ENCODE peak calls at places on chromosomes 16 and 17, in five cellular contexts. G is psoas muscle; D is CD4-positive, alpha-beta T cell; J is effector memory CD4-positive, alpha-beta T cell; E is naive thymus-derived CD4-positive, alpha-beta T cell. I is an unnamed sample.

GRCh38 chr17:72494576-72494975 is 373.8 kb downstream of the SOX9 start:
- DNase-seq in G (no peak), D (no peak), E (no peak), J (no peak), I (no peak)

GRCh38 chr16:57801098-57801855 is 1.0 kb downstream of the KIFC3 start:
- DNase-seq in E (no peak), D (no peak), J (no peak), G (no peak), I (no peak)

GRCh38 chr17:34435182-34435928 is 72.3 kb upstream of the CCL1 start:
- DNase-seq in D (no peak), E (no peak), J (no peak), G (no peak), I (no peak)

GRCh38 chr17:78806451-78806850 is 24.4 kb upstream of the CYTH1 start:
- DNase-seq in G (no peak), D (peak; percentile 85), J (peak; percentile 71), E (no peak), I (peak; percentile 79)

GRCh38 chr17:38564254-38564605 is 41.5 kb downstream of the SRCIN1 start:
- DNase-seq in D (no peak), G (no peak), J (no peak), E (no peak), I (no peak)

GRCh38 chr17:51597340-51597739 is 337.0 kb downstream of the UTP18 start:
- DNase-seq in J (no peak), E (no peak), D (no peak), G (no peak), I (no peak)

GRCh38 chr16:19680972-19681371 is 37.1 kb downstream of the KNOP1 start:
- DNase-seq in D (no peak), J (no peak), G (no peak), E (no peak), I (no peak)

GRCh38 chr17:65183736-65184135 is 46.6 kb downstream of the RGS9 start:
- DNase-seq in E (no peak), G (no peak), D (no peak), J (no peak), I (no peak)

GRCh38 chr17:45091778-45092425 is 30.8 kb downstream of the NMT1 start:
- DNase-seq in J (no peak), E (no peak), G (no peak), D (no peak), I (no peak)

GRCh38 chr16:649646-650045 is 481 bp downstream of the WDR90 start:
- DNase-seq in E (no peak), G (no peak), J (no peak), D (no peak), I (no peak)

GRCh38 chr17:8870406-8871040 is 3.0 kb upstream of the PIK3R6 start:
- DNase-seq in J (no peak), D (no peak), E (no peak), G (no peak), I (no peak)

GRCh38 chr16:9311303-9311954 is 220.0 kb downstream of the HAPSTR1 start:
- DNase-seq in J (no peak), D (no peak), G (no peak), E (no peak), I (no peak)

GRCh38 chr16:50836121-50836541 is 94.2 kb downstream of the CYLD start:
- DNase-seq in G (no peak), D (no peak), J (no peak), E (no peak), I (no peak)

GRCh38 chr16:4360538-4361021 is 9.5 kb upstream of the PAM16 start:
- DNase-seq in G (no peak), J (no peak), D (no peak), E (no peak), I (no peak)

GRCh38 chr17:36152639-36153120 is 23.8 kb downstream of the TBC1D3B start:
- DNase-seq in E (no peak), G (no peak), D (no peak), J (no peak), I (no peak)

GRCh38 chr17:7881655-7882054 is 6.9 kb upstream of the CHD3 start:
- DNase-seq in E (no peak), D (no peak), J (no peak), G (no peak), I (no peak)

GRCh38 chr16:8931864-8932263 is 31.8 kb downstream of the USP7 start:
- DNase-seq in D (peak; percentile 48), G (peak; percentile 55), J (peak; percentile 11), E (peak; percentile 38), I (peak; percentile 50)

GRCh38 chr17:41352597-41353366 is 2.2 kb upstream of the KRT33A start:
- DNase-seq in J (no peak), G (no peak), D (no peak), E (no peak), I (no peak)

GRCh38 chr17:15651583-15652110 is 32.1 kb upstream of the FBXW10B start:
- DNase-seq in D (no peak), E (peak; percentile 26), G (peak; percentile 97), J (no peak), I (no peak)

GRCh38 chr16:49055824-49056545 is 225.7 kb downstream of the CBLN1 start:
- DNase-seq in G (no peak), E (no peak), D (no peak), J (no peak), I (no peak)

GRCh38 chr16:13767215-13767614 is 152.7 kb upstream of the ERCC4 start:
- DNase-seq in G (no peak), E (no peak), J (no peak), D (no peak), I (no peak)

GRCh38 chr17:2412561-2413021 is 11.7 kb upstream of the MNT start:
- DNase-seq in D (no peak), G (no peak), J (no peak), E (no peak), I (no peak)

GRCh38 chr17:47660064-47660492 is 10.4 kb downstream of the KPNB1 start:
- DNase-seq in E (no peak), D (no peak), G (no peak), J (no peak), I (peak; percentile 62)

GRCh38 chr17:49914096-49914490 is 54.9 kb upstream of the DLX4 start:
- DNase-seq in D (no peak), G (no peak), J (no peak), E (no peak), I (no peak)

GRCh38 chr17:4505187-4505586 is 6.5 kb downstream of the SPNS2 start:
- DNase-seq in J (no peak), E (no peak), G (no peak), D (no peak), I (no peak)

GRCh38 chr17:47257651-47258339 is 4.2 kb downstream of the ITGB3 start:
- DNase-seq in D (no peak), J (no peak), E (no peak), G (no peak), I (no peak)

GRCh38 chr16:87556941-87557459 is 45.3 kb upstream of the JPH3 start:
- DNase-seq in D (no peak), G (peak; percentile 43), J (no peak), E (no peak), I (no peak)

GRCh38 chr17:58330997-58331814 is 2.6 kb upstream of the TSPOAP1 start:
- DNase-seq in J (peak; percentile 62), E (peak; percentile 79), D (peak; percentile 69), G (no peak), I (peak; percentile 62)

GRCh38 chr17:58334661-58335060 is 6.1 kb upstream of the TSPOAP1 start:
- DNase-seq in G (no peak), J (no peak), D (no peak), E (no peak), I (peak; percentile 18)

GRCh38 chr17:58333396-58334207 is 5.0 kb upstream of the TSPOAP1 start:
- DNase-seq in D (no peak), G (no peak), J (no peak), E (no peak), I (no peak)

GRCh38 chr17:58331815-58332719 is 3.5 kb upstream of the TSPOAP1 start:
- DNase-seq in J (peak; percentile 75), G (peak; percentile 65), E (peak; percentile 95), D (peak; percentile 79), I (peak; percentile 85)

DNA sequence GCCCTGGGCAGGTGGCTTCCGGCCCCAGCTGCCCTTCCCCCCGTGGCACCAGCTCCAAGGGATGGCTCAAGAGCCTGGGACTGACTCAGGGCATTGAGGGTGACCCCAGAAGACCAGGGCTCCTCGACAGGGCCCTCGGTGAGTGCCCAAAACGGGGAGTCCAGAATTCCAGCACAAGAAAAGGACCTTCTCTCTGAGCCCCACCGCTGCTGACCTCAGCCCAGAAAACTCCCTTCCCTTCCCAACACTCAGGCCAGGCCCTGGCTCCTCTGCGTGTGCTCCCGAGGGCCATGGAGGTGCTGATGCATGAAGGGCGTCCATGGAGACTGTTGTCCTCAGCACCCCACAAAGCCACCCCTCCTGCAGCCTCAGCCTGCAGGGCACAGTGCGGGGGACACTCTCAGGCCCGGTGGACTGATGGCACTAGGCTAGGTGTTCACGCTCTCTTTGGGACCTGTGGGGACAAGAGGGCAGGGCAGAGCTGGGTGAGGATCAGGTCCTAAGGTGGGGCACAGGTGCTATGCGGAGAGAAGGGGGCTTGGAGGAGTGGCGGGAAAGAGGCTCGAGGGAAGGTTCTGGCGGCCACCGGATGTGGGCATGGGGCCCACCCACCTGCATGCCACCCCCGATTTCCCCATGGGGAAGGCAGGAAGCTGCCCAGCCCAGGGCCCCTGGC is 4.3 kb upstream of the TSPOAP1 start:
- DNase-seq in G (no peak), D (no peak), J (no peak), E (peak; percentile 79), I (no peak)
- H3K27ac ChIP-seq in G (no peak overlapping the region), D (peak overlapping the region; percentile 98), J (peak overlapping the region; percentile 98), E (peak overlapping the region; percentile 98), I (peak overlapping the region; percentile 97)

DNA sequence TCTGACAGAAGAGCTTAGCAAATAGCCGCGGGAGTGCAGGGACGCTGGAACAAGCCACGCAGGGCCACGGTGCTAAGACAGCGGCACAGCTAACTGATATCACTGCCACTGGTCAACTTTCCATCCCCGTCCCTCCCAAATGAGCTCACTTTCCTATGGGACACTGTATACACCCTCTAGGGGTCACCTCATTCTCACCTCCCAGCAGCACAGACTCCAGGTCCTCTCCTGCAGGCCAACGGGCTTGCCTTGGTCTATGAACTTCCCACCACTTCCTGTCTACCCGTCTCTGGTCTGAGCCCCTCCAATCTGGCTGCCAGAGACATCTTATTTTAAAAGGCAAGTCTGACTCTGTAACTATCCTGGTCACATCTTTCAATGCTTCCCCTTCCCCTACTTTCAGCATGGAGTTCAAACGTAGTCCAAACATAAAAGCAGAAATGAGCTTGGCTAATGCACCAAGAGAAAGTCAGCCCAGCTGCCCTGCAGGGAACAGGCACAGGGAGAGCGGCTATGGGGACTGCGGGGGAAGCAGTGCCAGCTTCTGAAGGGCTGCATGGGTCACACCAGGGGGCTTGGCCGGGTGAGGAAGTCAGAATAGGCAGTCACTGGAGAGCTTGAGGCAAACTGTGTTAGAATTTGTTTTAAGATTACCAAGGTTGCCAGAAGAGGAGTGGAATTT is 26.3 kb upstream of the SLC38A8 start:
- DNase-seq in G (no peak), D (no peak), E (no peak), J (no peak), I (no peak)
- H3K27ac ChIP-seq in G (no peak overlapping the region), D (no peak overlapping the region), E (no peak overlapping the region), J (no peak overlapping the region), I (no peak overlapping the region)

DNA sequence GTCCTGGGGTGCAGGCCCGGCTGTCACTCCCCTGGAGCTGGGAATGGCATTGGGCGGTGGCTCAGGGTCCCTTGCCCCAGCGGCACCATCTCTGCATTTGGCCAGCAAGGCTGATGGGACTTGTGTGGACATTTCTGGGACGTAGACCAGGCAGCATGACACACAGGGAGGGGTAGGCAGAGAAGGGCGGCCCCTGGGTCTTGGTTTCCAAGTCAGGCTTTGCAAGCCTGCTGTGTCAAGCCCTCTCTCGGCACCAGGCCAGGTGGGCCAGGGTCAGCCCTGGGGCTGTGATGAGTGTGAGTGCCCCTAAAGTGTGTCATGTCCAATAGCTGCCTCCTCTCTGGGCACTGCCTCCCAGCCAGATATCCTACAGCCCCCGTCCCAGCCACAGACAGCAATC is 335.2 kb downstream of the SEC14L1 start:
- DNase-seq in J (no peak), G (no peak), D (no peak), E (no peak), I (no peak)
- H3K27ac ChIP-seq in J (peak overlapping the region; percentile 71), G (peak overlapping the region; percentile 75), D (peak overlapping the region; percentile 75), E (peak overlapping the region; percentile 71), I (peak overlapping the region; percentile 30)

GRCh38 chr17:77466596-77467223 is 325.9 kb downstream of the SEC14L1 start:
- DNase-seq in E (no peak), G (no peak), D (no peak), J (no peak), I (no peak)
- H3K27ac ChIP-seq in E (peak overlapping the region; percentile 64), G (peak overlapping the region; percentile 55), D (peak overlapping the region; percentile 74), J (peak overlapping the region; percentile 40), I (peak overlapping the region; percentile 50)